ENCODE peak calls at places on chromosome 19, in seven cellular contexts. D is activated CD4-positive, alpha-beta T cell treated with anti-CD3 and anti-CD28 coated beads for 48 hours; W is pulmonary artery endothelial cell; L is T-helper 1 cell; J is SW480; E is activated CD4-positive, CD25-positive, alpha-beta regulatory T cell; M is stimulated activated CD4-positive, alpha-beta T cell treated with anti-CD3 and anti-CD28 coated beads, Interleukin-1b, Interleukin-23, amount 100 ng/mL, for 24 hours. I is an unnamed sample.

GRCh38 chr19:19465436-19466070 is 49.8 kb downstream of the TSSK6 start:
- DNase-seq in E (no peak), M (no peak), L (no peak), J (no peak), D (no peak), W (no peak), I (no peak)

GRCh38 chr19:18397242-18398202 is at the start of gene LRRC25:
- DNase-seq in M (no peak), J (no peak), D (no peak), W (no peak), E (no peak), L (no peak), I (no peak)

GRCh38 chr19:14763497-14764145 is 14.7 kb downstream of the ADGRE2 start:
- DNase-seq in D (no peak), L (no peak), M (no peak), W (no peak), E (no peak), J (no peak), I (no peak)

GRCh38 chr19:49064768-49065611 is at the start of gene NTF4:
- DNase-seq in E (no peak), M (no peak), W (no peak), L (no peak), D (no peak), J (peak), I (no peak)

GRCh38 chr19:9622531-9622930 is 1.5 kb upstream of the ZNF561 start:
- DNase-seq in M (no peak), L (no peak), J (no peak), W (no peak), D (no peak), E (no peak), I (no peak)

GRCh38 chr19:17114414-17114831 is 38.8 kb downstream of the MYO9B start:
- DNase-seq in E (no peak), D (no peak), L (no peak), M (no peak), W (no peak), J (no peak), I (no peak)

GRCh38 chr19:48819366-48819816 is 8.6 kb upstream of the BCAT2 start:
- DNase-seq in J (peak), W (no peak), E (no peak), L (no peak), D (no peak), M (no peak), I (no peak)

GRCh38 chr19:3668331-3669133 is 31.7 kb downstream of the PIP5K1C start:
- DNase-seq in W (no peak), J (no peak), E (no peak), D (no peak), L (no peak), M (no peak), I (no peak)

GRCh38 chr19:58097783-58098681 is at the start of gene ZSCAN18:
- DNase-seq in W (peak), M (peak), J (no peak), D (peak), E (peak), L (peak), I (peak)

GRCh38 chr19:1837625-1838105 is 10.6 kb downstream of the REXO1 start:
- DNase-seq in M (peak), J (no peak), E (peak), W (no peak), D (peak), L (no peak), I (peak)

GRCh38 chr19:8113017-8113416 is 36.4 kb downstream of the FBN3 start:
- DNase-seq in M (no peak), W (no peak), E (no peak), L (no peak), J (no peak), D (no peak), I (no peak)